ENCODE peak calls at places on chromosomes 2 and 18, in nine cellular contexts. G is esophagus squamous epithelium, N is prostate gland, E is sigmoid colon, O is adrenal gland, L is uterus, S is suprapubic skin, U is spleen, T is transverse colon. Q is an unnamed sample.

GRCh38 chr18:596288-596881 is 403 bp upstream of the CLUL1 start:
- DNase-seq in N (peak), L (no peak), S (no peak), G (no peak), O (peak), E (no peak), T (no peak), U (no peak), Q (no peak)

GRCh38 chr2:23482188-23482587 is 97.2 kb downstream of the KLHL29 start:
- DNase-seq in U (no peak), S (no peak), N (no peak), O (no peak), L (no peak), T (no peak), G (no peak), E (no peak), Q (no peak)

GRCh38 chr18:62957885-62958472 is 242.6 kb downstream of the PHLPP1 start:
- DNase-seq in S (no peak), L (no peak), U (no peak), E (no peak), O (peak), G (no peak), T (peak), N (no peak), Q (no peak)

GRCh38 chr18:78785706-78786105 is 193.9 kb upstream of the SALL3 start:
- DNase-seq in O (no peak), L (no peak), G (no peak), E (no peak), N (no peak), U (no peak), S (peak), T (no peak), Q (no peak)

GRCh38 chr18:54906636-54907180 is 52.6 kb downstream of the CCDC68 start:
- DNase-seq in N (no peak), O (no peak), E (no peak), G (no peak), S (no peak), U (no peak), L (no peak), T (no peak), Q (no peak)

GRCh38 chr2:101831351-101831865 is 133.9 kb downstream of the MAP4K4 start:
- DNase-seq in L (peak), N (peak), O (peak), S (no peak), G (no peak), E (peak), T (peak), U (no peak), Q (peak)

GRCh38 chr18:2848879-2849254 is 2.1 kb downstream of the EMILIN2 start:
- DNase-seq in L (no peak), O (no peak), U (no peak), S (no peak), T (no peak), G (no peak), N (no peak), E (peak), Q (peak)

GRCh38 chr2:25375371-25375988 is 33.8 kb upstream of the DNMT3A start:
- DNase-seq in S (no peak), E (peak), N (no peak), G (no peak), U (peak), L (no peak), O (no peak), T (no peak), Q (no peak)

GRCh38 chr2:3778841-3779505 is 75.6 kb downstream of the DCDC2C start:
- DNase-seq in E (no peak), L (no peak), U (no peak), G (no peak), O (no peak), N (no peak), T (no peak), S (no peak), Q (no peak)

GRCh38 chr2:27264753-27265535 is 2.1 kb upstream of the SLC30A3 start:
- DNase-seq in N (peak), E (no peak), G (no peak), S (no peak), L (peak), T (peak), U (peak), O (peak), Q (no peak)

GRCh38 chr2:25707927-25708326 is 34.5 kb upstream of the DTNB start:
- DNase-seq in T (no peak), U (peak), G (no peak), E (no peak), S (peak), N (no peak), L (no peak), O (no peak), Q (no peak)

GRCh38 chr18:59593291-59593717 is 103.9 kb downstream of the CCBE1 start:
- DNase-seq in U (no peak), S (no peak), E (no peak), T (no peak), O (no peak), N (no peak), L (no peak), G (no peak), Q (no peak)

GRCh38 chr2:181778621-181779195 is 98.4 kb upstream of the NEUROD1 start:
- DNase-seq in O (no peak), L (no peak), S (no peak), U (no peak), G (no peak), N (no peak), E (no peak), T (no peak), Q (no peak)

GRCh38 chr2:28326469-28326805 is 66.2 kb upstream of the FOSL2 start:
- DNase-seq in L (no peak), O (no peak), U (no peak), N (no peak), G (no peak), E (no peak), S (no peak), T (no peak), Q (no peak)
- H3K4me3 ChIP-seq in L (no peak), O (no peak), U (no peak), N (no peak), G (no peak), E (no peak), S (no peak), T (no peak), Q (no peak)

DNA sequence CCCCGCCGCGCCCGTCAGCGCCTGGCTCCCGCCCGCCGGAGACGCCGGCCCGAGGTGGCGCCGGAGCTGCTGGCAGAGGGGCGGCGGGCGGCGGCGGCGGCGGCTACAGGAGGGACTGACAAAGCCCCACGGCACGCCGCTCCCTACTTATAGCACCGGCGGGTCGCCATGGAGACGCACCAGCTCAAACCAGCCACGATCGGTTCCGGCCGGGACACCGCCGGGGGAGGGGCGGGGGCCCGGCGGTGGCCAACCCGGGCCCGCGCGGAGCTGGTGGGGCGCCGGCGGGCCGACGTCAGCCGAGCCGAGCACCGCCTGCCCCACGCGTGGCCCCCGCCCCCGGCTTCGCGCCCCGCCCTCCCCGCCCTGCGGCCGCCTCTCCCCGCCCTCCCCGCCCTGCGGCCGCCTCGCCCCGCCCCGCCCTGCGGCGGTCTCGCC is at the start of gene ODC1:
- DNase-seq in T (peak), O (peak), G (peak), L (peak), U (peak), S (peak), E (peak), N (peak), Q (peak)
- TF ChIP-seq POLR2A in T (no peak), O (peak), G (peak), L (peak), U (no peak), S (peak), E (no peak), N (peak), Q (peak)

GRCh38 chr2:19667085-19667484 is 234.7 kb downstream of the TTC32 start:
- DNase-seq in O (no peak), E (no peak), U (no peak), N (no peak), T (no peak), S (no peak), G (no peak), L (no peak), Q (no peak)
- TF ChIP-seq CTCF in O (no peak), E (no peak), U (no peak), N (no peak), T (peak), S (no peak), G (no peak), L (no peak), Q (no peak)

DNA sequence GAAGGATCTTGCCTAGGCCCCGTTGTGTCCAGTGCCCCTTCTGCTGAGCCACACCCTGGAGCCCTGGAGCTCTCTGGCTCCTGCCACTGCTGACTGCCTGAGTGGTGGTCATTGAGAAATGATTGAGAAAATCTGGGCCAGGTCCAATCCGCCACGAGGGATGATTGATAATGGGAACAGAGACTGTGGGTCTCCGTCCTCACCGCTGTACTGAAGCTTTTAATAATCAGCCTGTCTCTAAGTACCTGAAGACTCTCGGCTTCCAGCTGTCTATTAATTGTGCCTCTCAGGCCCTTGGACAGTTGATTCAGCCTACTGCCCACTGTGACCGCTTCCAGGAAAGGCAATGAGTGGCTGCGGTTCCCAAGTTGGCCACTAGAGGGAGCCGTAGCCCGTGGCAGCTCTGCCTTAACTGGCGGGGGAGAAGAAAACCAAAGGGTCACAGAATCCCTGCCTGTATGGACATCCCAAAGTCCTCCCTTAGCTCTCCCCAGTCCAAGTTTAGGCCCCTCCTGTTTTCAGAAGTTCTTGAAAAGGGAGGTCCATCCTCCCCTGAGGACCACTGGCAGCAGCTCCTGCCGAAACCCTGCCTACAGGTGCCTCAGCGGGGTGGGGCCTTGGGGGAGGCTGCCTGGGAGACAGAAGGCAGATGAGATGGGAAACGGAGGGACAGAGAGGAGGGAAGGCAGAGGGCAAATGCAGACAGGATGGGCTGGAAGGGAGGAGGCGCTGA is 213.6 kb downstream of the TNS1 start:
- DNase-seq in T (peak), N (peak), O (peak), S (no peak), L (peak), G (no peak), U (peak), E (peak), Q (peak)
- H3K4me3 ChIP-seq in T (no peak), N (no peak), O (no peak), S (no peak), L (no peak), G (peak), U (peak), E (no peak), Q (no peak)

GRCh38 chr2:213152065-213152794 is 818 bp upstream of the IKZF2 start:
- DNase-seq in E (peak), L (peak), T (peak), N (peak), S (peak), O (peak), G (no peak), U (peak), Q (peak)
- TF ChIP-seq POLR2A in E (no peak), L (no peak), T (peak), N (no peak), S (no peak), O (no peak), G (no peak), U (no peak), Q (no peak)

DNA sequence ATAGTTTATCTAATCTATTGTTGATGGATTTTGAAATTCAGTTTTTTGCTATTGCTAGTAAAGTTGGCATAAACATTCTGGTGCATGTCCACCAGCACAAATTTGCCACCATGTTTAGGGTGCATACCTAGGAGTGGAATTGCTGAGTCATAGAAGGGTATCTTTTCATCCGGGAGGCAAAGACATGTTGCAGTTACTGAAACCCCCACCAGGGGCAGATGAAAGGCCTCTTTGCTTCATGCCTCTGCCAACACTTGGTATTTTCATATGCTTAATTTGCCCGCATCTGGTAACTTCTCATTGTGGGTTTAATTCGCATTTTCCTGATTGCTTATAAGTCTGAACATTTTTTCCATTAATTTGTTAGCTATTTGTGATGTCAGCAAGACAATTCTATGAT is 8.2 kb downstream of the DCC start:
- DNase-seq in U (no peak), E (no peak), O (no peak), L (no peak), G (no peak), N (no peak), T (no peak), S (no peak), Q (no peak)
- TF ChIP-seq CTCF in U (no peak), E (no peak), O (no peak), L (no peak), G (no peak), N (no peak), T (no peak), S (no peak), Q (no peak)

GRCh38 chr2:176152350-176153181 is 1.2 kb downstream of the HOXD4 start:
- DNase-seq in U (no peak), S (peak), T (no peak), O (no peak), G (no peak), L (no peak), E (no peak), N (no peak), Q (peak)
- H3K4me3 ChIP-seq in U (peak), S (peak), T (no peak), O (no peak), G (peak), L (peak), E (no peak), N (no peak), Q (no peak)

GRCh38 chr2:36399050-36399449 is 43.5 kb downstream of the CRIM1 start:
- DNase-seq in G (no peak), O (no peak), S (no peak), T (no peak), L (no peak), E (no peak), N (no peak), U (no peak), Q (no peak)
- TF ChIP-seq POLR2A in G (no peak), O (no peak), S (no peak), T (no peak), L (no peak), E (no peak), N (no peak), U (no peak), Q (no peak)